ENCODE peak calls at places on chromosome 17, in five cellular contexts. S is GM04504, K is hepatic stellate cell, A is amygdala, F is SHP77. E is an unnamed sample.

GRCh38 chr17:57874434-57875108 is 24.7 kb upstream of the MRPS23 start:
- DNase-seq in F (no peak), S (peak; percentile 89), A (peak; percentile 51), K (peak; percentile 96), E (no peak)

GRCh38 chr17:73600103-73600871 is 44.0 kb downstream of the SDK2 start:
- DNase-seq in F (no peak), K (no peak), A (no peak), S (peak; percentile 13), E (no peak)

GRCh38 chr17:44581868-44582267 is 24.6 kb downstream of the FZD2 start:
- DNase-seq in S (no peak), F (peak; percentile 16), K (no peak), A (no peak), E (no peak)

GRCh38 chr17:38602453-38602852 is 3.3 kb downstream of the SRCIN1 start:
- DNase-seq in K (no peak), A (no peak), F (no peak), S (no peak), E (no peak)

GRCh38 chr17:47776330-47777197 is 43.5 kb downstream of the TBX21 start:
- DNase-seq in F (peak; percentile 40), A (no peak), S (peak; percentile 21), K (peak; percentile 59), E (no peak)

GRCh38 chr17:7862692-7863437 is 5.1 kb downstream of the CYB5D1 start:
- DNase-seq in A (no peak), F (peak; percentile 61), S (no peak), K (peak; percentile 55), E (no peak)

GRCh38 chr17:51374220-51374619 is 113.9 kb downstream of the UTP18 start:
- DNase-seq in S (no peak), A (no peak), K (no peak), F (no peak), E (no peak)

GRCh38 chr17:7956208-7956965 is 24.4 kb downstream of the CNTROB start:
- DNase-seq in F (no peak), S (no peak), K (peak; percentile 37), A (no peak), E (no peak)

GRCh38 chr17:9321862-9322261 is 253.8 kb downstream of the STX8 start:
- DNase-seq in S (no peak), A (no peak), F (no peak), K (no peak), E (no peak)

GRCh38 chr17:57550671-57551315 is 194.3 kb downstream of the CCDC182 start:
- DNase-seq in F (no peak), A (no peak), S (no peak), K (no peak), E (no peak)

GRCh38 chr17:44792276-44792675 is 33.5 kb downstream of the ADAM11 start:
- DNase-seq in K (no peak), S (no peak), A (no peak), F (no peak), E (no peak)

GRCh38 chr17:21368545-21369246 is 7.5 kb upstream of the KCNJ12 start:
- DNase-seq in A (no peak), S (no peak), F (no peak), K (no peak), E (no peak)

GRCh38 chr17:19021622-19022083 is 17.1 kb upstream of the FAM83G start:
- DNase-seq in S (no peak), K (no peak), A (no peak), F (no peak), E (no peak)

GRCh38 chr17:50447870-50448573 is 20.7 kb downstream of the CHAD start:
- DNase-seq in A (no peak), K (no peak), F (peak; percentile 40), S (no peak), E (no peak)

GRCh38 chr17:49217651-49218413 is 7.3 kb downstream of the ABI3 start:
- DNase-seq in K (no peak), A (no peak), S (no peak), F (no peak), E (peak; percentile 74)

GRCh38 chr17:14815079-14815478 is 450.0 kb downstream of the PMP22 start:
- DNase-seq in A (no peak), K (no peak), S (no peak), F (no peak), E (no peak)

GRCh38 chr17:17036520-17036998 is 5.7 kb upstream of the MPRIP start:
- DNase-seq in A (no peak), S (no peak), F (no peak), K (no peak), E (no peak)

GRCh38 chr17:10661377-10661906 is 4.3 kb upstream of the MYH3 start:
- DNase-seq in K (no peak), A (no peak), S (no peak), F (no peak), E (no peak)

GRCh38 chr17:72399023-72399607 is 278.3 kb downstream of the SOX9 start:
- DNase-seq in F (no peak), K (no peak), A (no peak), S (no peak), E (no peak)

GRCh38 chr17:7846765-7847661 is 7.9 kb upstream of the TMEM88 start:
- DNase-seq in F (no peak), K (no peak), A (no peak), S (no peak), E (no peak)

GRCh38 chr17:54903375-54903774 is 2.7 kb downstream of the TOM1L1 start:
- DNase-seq in S (no peak), A (no peak), F (no peak), K (no peak), E (no peak)